ENCODE peak calls at places on chromosomes 1 and 21, in five cellular contexts. G is NB4, K is epithelial cell of esophagus, R is HT1080, V is tibial artery. F is an unnamed sample.

GRCh38 chr1:110743397-110743796 is 68.7 kb upstream of the KCNA3 start:
- DNase-seq in G (no peak), K (no peak), R (no peak), V (no peak), F (no peak)

GRCh38 chr1:92374211-92374610 is 75.4 kb downstream of the RPAP2 start:
- DNase-seq in G (no peak), K (no peak), R (peak), V (no peak), F (no peak)

GRCh38 chr1:108646661-108647269 is 14.1 kb downstream of the HENMT1 start:
- DNase-seq in G (peak), K (peak), R (peak), V (peak), F (peak)

GRCh38 chr1:172144445-172145060 is 275.9 kb upstream of the C1orf105 start:
- DNase-seq in G (no peak), K (no peak), R (no peak), V (peak), F (no peak)

GRCh38 chr1:61851849-61852692 is 109.8 kb downstream of the PATJ start:
- DNase-seq in G (peak), K (peak), R (peak), V (no peak), F (peak)

GRCh38 chr1:231075020-231075419 is 35.0 kb upstream of the FAM89A start:
- DNase-seq in G (no peak), K (no peak), R (no peak), V (no peak), F (no peak)

GRCh38 chr1:78092686-78093085 is 46.9 kb downstream of the GIPC2 start:
- DNase-seq in G (no peak), K (peak), R (peak), V (no peak), F (no peak)

GRCh38 chr1:172401907-172402306 is 18.6 kb upstream of the C1orf105 start:
- DNase-seq in G (peak), K (no peak), R (no peak), V (no peak), F (no peak)

GRCh38 chr1:51242546-51242945 is 6.5 kb downstream of the RNF11 start:
- DNase-seq in G (no peak), K (peak), R (no peak), V (no peak), F (no peak)

GRCh38 chr1:93846929-93847810 is 31.8 kb downstream of the DNTTIP2 start:
- DNase-seq in G (peak), K (peak), R (peak), V (peak), F (peak)

GRCh38 chr1:167077128-167077867 is 12.9 kb downstream of the GPA33 start:
- DNase-seq in G (no peak), K (no peak), R (no peak), V (no peak), F (no peak)

GRCh38 chr1:184315254-184315653 is 71.6 kb upstream of the C1orf21 start:
- DNase-seq in G (no peak), K (no peak), R (no peak), V (no peak), F (no peak)

GRCh38 chr1:88890790-88891317 is 513 bp downstream of the GTF2B start:
- DNase-seq in G (peak), K (peak), R (no peak), V (no peak), F (peak)

GRCh38 chr1:23098463-23099170 is 70.0 kb downstream of the LUZP1 start:
- DNase-seq in G (peak), K (peak), R (peak), V (peak), F (peak)

GRCh38 chr1:27057801-27058647 is 45.4 kb upstream of the TENT5B start:
- DNase-seq in G (no peak), K (no peak), R (no peak), V (no peak), F (no peak)

GRCh38 chr1:162171078-162171477 is 101.6 kb downstream of the NOS1AP start:
- DNase-seq in G (no peak), K (no peak), R (no peak), V (no peak), F (no peak)

GRCh38 chr1:152761609-152762213 is 3.9 kb downstream of the KPRP start:
- DNase-seq in G (no peak), K (peak), R (peak), V (no peak), F (no peak)

GRCh38 chr21:42120904-42121535 is 49.9 kb downstream of the UMODL1 start:
- DNase-seq in G (peak), K (no peak), R (no peak), V (no peak), F (no peak)

GRCh38 chr1:24859063-24860010 is 70.7 kb downstream of the RUNX3 start:
- DNase-seq in G (no peak), K (no peak), R (no peak), V (peak), F (no peak)

GRCh38 chr1:18819986-18820790 is 39.3 kb downstream of the TAS1R2 start:
- DNase-seq in G (no peak), K (peak), R (no peak), V (no peak), F (no peak)

GRCh38 chr1:156371553-156372264 is 2.7 kb downstream of the RHBG start:
- DNase-seq in G (peak), K (peak), R (peak), V (no peak), F (peak)

GRCh38 chr1:37233606-37234005 is 199.3 kb upstream of the GRIK3 start:
- DNase-seq in G (no peak), K (peak), R (peak), V (no peak), F (no peak)

GRCh38 chr1:115302390-115302961 is 35.6 kb downstream of the NGF start:
- DNase-seq in G (no peak), K (peak), R (no peak), V (no peak), F (no peak)

GRCh38 chr1:4210043-4210442 is 310.0 kb upstream of the C1orf174 start:
- DNase-seq in G (no peak), K (no peak), R (no peak), V (no peak), F (no peak)

GRCh38 chr1:45585110-45585426 is 1.2 kb downstream of the NASP start:
- DNase-seq in G (no peak), K (no peak), R (no peak), V (no peak), F (no peak)

GRCh38 chr1:115183711-115184259 is 94.5 kb upstream of the TSPAN2 start:
- DNase-seq in G (no peak), K (no peak), R (no peak), V (no peak), F (no peak)

GRCh38 chr1:230753586-230754251 is 6.5 kb downstream of the CAPN9 start:
- DNase-seq in G (peak), K (peak), R (no peak), V (no peak), F (peak)

GRCh38 chr21:45420623-45421041 is 15.7 kb downstream of the COL18A1 start:
- DNase-seq in G (no peak), K (no peak), R (no peak), V (peak), F (no peak)

GRCh38 chr21:45418301-45419071 is 13.5 kb downstream of the COL18A1 start:
- DNase-seq in G (no peak), K (no peak), R (no peak), V (peak), F (no peak)

GRCh38 chr1:21099034-21099868 is 77.4 kb downstream of the EIF4G3 start:
- DNase-seq in G (peak), K (peak), R (peak), V (no peak), F (peak)

GRCh38 chr21:18138507-18138906 is 106.1 kb upstream of the CHODL start:
- DNase-seq in G (no peak), K (no peak), R (no peak), V (no peak), F (no peak)

GRCh38 chr1:7679873-7680790 is 91.0 kb upstream of the VAMP3 start:
- DNase-seq in G (peak), K (peak), R (no peak), V (no peak), F (peak)

GRCh38 chr1:78069784-78070183 is 24.0 kb downstream of the GIPC2 start:
- DNase-seq in G (no peak), K (peak), R (no peak), V (no peak), F (no peak)

GRCh38 chr1:165543651-165544452 is at the start of gene LRRC52:
- DNase-seq in G (no peak), K (no peak), R (no peak), V (peak), F (no peak)

GRCh38 chr1:94608852-94609570 is 67.5 kb upstream of the F3 start:
- DNase-seq in G (no peak), K (no peak), R (no peak), V (no peak), F (no peak)